ENCODE peak calls at places on chromosomes 11 and 22, in seven cellular contexts. One of them, this sample, is unnamed.

GRCh38 chr11:46560300-46561025 is 33.4 kb downstream of the AMBRA1 start:
- DNase-seq in spleen: no peak
- DNase-seq in adrenal gland: no peak
- DNase-seq in suprapubic skin: no peak
- DNase-seq in lower leg skin: no peak
- DNase-seq in sigmoid colon: no peak
- DNase-seq in tibial nerve: no peak
- DNase-seq in this sample: no peak

GRCh38 chr22:46490538-46490937 is 46.9 kb downstream of the CELSR1 start:
- DNase-seq in spleen: no peak
- DNase-seq in tibial nerve: no peak
- DNase-seq in lower leg skin: no peak
- DNase-seq in sigmoid colon: no peak
- DNase-seq in adrenal gland: no peak
- DNase-seq in suprapubic skin: no peak
- DNase-seq in this sample: no peak

GRCh38 chr11:66592457-66593302 is at the start of the genes CCDC87 and CCS:
- DNase-seq in lower leg skin: peak
- DNase-seq in suprapubic skin: peak
- DNase-seq in sigmoid colon: peak
- DNase-seq in adrenal gland: peak
- DNase-seq in spleen: peak
- DNase-seq in tibial nerve: peak
- DNase-seq in this sample: peak

GRCh38 chr11:111918390-111919256 is at the start of gene C11orf52:
- DNase-seq in suprapubic skin: no peak
- DNase-seq in spleen: no peak
- DNase-seq in sigmoid colon: no peak
- DNase-seq in tibial nerve: no peak
- DNase-seq in adrenal gland: peak
- DNase-seq in lower leg skin: no peak
- DNase-seq in this sample: no peak

GRCh38 chr22:46458525-46458924 is 78.9 kb downstream of the CELSR1 start:
- DNase-seq in sigmoid colon: no peak
- DNase-seq in adrenal gland: no peak
- DNase-seq in tibial nerve: no peak
- DNase-seq in spleen: no peak
- DNase-seq in lower leg skin: no peak
- DNase-seq in suprapubic skin: no peak
- DNase-seq in this sample: no peak

GRCh38 chr22:49547751-49548239 is 279.9 kb downstream of the BRD1 start:
- DNase-seq in sigmoid colon: peak
- DNase-seq in adrenal gland: no peak
- DNase-seq in tibial nerve: no peak
- DNase-seq in suprapubic skin: peak
- DNase-seq in spleen: peak
- DNase-seq in lower leg skin: peak
- DNase-seq in this sample: no peak

GRCh38 chr11:64876226-64876750 is 2.1 kb downstream of the EHD1 start:
- DNase-seq in tibial nerve: no peak
- DNase-seq in adrenal gland: no peak
- DNase-seq in spleen: peak
- DNase-seq in sigmoid colon: no peak
- DNase-seq in suprapubic skin: no peak
- DNase-seq in lower leg skin: no peak
- DNase-seq in this sample: no peak

GRCh38 chr11:59010693-59011092 is 71.4 kb downstream of the GLYATL1 start:
- DNase-seq in tibial nerve: no peak
- DNase-seq in sigmoid colon: no peak
- DNase-seq in suprapubic skin: no peak
- DNase-seq in spleen: no peak
- DNase-seq in lower leg skin: no peak
- DNase-seq in adrenal gland: no peak
- DNase-seq in this sample: no peak

GRCh38 chr11:31817621-31818493 is 6.7 kb upstream of the PAX6 start:
- DNase-seq in suprapubic skin: no peak
- DNase-seq in spleen: peak
- DNase-seq in sigmoid colon: no peak
- DNase-seq in adrenal gland: no peak
- DNase-seq in lower leg skin: peak
- DNase-seq in tibial nerve: no peak
- DNase-seq in this sample: no peak

GRCh38 chr11:109668973-109669634 is 247.1 kb downstream of the C11orf87 start:
- DNase-seq in suprapubic skin: no peak
- DNase-seq in lower leg skin: no peak
- DNase-seq in adrenal gland: no peak
- DNase-seq in spleen: no peak
- DNase-seq in sigmoid colon: no peak
- DNase-seq in tibial nerve: no peak
- DNase-seq in this sample: no peak

GRCh38 chr22:33848251-33848650 is 72.0 kb downstream of the LARGE1 start:
- DNase-seq in sigmoid colon: no peak
- DNase-seq in lower leg skin: no peak
- DNase-seq in adrenal gland: no peak
- DNase-seq in tibial nerve: no peak
- DNase-seq in spleen: no peak
- DNase-seq in suprapubic skin: no peak
- DNase-seq in this sample: no peak
- TF ChIP-seq POLR2A in sigmoid colon: no peak
- TF ChIP-seq POLR2A in lower leg skin: no peak
- TF ChIP-seq POLR2A in adrenal gland: no peak
- TF ChIP-seq POLR2A in tibial nerve: no peak
- TF ChIP-seq POLR2A in spleen: no peak
- TF ChIP-seq POLR2A in suprapubic skin: no peak
- TF ChIP-seq POLR2A in this sample: no peak

GRCh38 chr11:44564198-44564597 is 1.3 kb upstream of the CD82 start:
- DNase-seq in spleen: no peak
- DNase-seq in sigmoid colon: no peak
- DNase-seq in tibial nerve: no peak
- DNase-seq in suprapubic skin: no peak
- DNase-seq in lower leg skin: no peak
- DNase-seq in adrenal gland: peak
- DNase-seq in this sample: no peak
- TF ChIP-seq POLR2A in spleen: no peak
- TF ChIP-seq POLR2A in sigmoid colon: no peak
- TF ChIP-seq POLR2A in tibial nerve: no peak
- TF ChIP-seq POLR2A in suprapubic skin: no peak
- TF ChIP-seq POLR2A in lower leg skin: no peak
- TF ChIP-seq POLR2A in adrenal gland: no peak
- TF ChIP-seq POLR2A in this sample: no peak

DNA sequence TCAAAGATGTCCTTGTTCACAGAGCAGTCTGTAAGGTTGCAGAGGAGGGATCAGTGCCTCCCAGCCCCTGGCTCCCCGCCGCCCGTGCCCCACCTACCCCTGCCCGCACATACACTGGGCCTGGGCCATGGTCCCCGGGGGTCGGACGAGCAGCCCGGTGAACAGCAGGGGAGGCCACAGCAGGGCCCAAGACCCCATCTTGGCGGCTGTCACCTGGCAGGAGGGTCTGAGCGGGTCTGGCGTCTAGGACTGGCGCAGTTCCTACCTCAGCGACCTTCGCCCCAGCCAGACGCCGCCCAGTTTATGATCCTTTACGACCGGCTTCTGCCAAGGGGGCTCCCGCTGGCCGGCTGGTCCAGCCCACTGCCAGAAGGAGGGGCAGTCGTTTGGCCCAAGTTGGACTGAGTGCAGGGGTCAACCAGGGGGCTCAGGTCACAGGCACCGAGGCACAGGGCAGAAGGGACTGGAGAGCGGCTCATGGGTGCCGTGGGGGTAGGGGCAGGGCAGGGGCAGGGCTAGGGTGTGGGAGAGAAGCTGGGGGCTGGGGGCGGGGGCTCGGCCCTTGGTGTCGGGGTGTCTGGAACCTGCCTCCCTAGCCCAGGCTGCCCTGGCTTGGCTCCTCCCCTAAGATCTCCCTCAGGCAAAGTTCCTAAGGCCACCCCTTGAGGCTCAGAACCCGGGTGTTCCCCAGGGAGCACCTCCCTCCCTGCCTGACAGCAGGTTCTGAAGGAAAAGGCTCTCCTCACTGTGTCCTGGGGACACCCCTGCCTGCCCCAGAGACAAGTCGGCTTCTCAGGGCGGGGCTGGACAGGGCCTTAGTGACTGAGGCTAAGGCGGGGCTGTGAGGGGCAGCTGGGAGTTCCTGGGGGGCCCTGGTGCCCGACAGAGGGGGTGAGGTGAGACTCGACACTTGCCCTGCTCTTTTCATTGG is at the start of gene CDHR5:
- DNase-seq in lower leg skin: no peak
- DNase-seq in suprapubic skin: no peak
- DNase-seq in sigmoid colon: no peak
- DNase-seq in tibial nerve: no peak
- DNase-seq in adrenal gland: no peak
- DNase-seq in spleen: peak
- DNase-seq in this sample: no peak
- TF ChIP-seq POLR2A in lower leg skin: no peak
- TF ChIP-seq POLR2A in suprapubic skin: no peak
- TF ChIP-seq POLR2A in sigmoid colon: peak
- TF ChIP-seq POLR2A in tibial nerve: no peak
- TF ChIP-seq POLR2A in adrenal gland: no peak
- TF ChIP-seq POLR2A in spleen: no peak
- TF ChIP-seq POLR2A in this sample: no peak

GRCh38 chr11:114295676-114296081 is 520 bp upstream of the NNMT start:
- DNase-seq in suprapubic skin: no peak
- DNase-seq in adrenal gland: no peak
- DNase-seq in sigmoid colon: no peak
- DNase-seq in lower leg skin: peak
- DNase-seq in tibial nerve: no peak
- DNase-seq in spleen: no peak
- DNase-seq in this sample: no peak
- TF ChIP-seq POLR2A in suprapubic skin: no peak
- TF ChIP-seq POLR2A in adrenal gland: no peak
- TF ChIP-seq POLR2A in sigmoid colon: no peak
- TF ChIP-seq POLR2A in lower leg skin: no peak
- TF ChIP-seq POLR2A in tibial nerve: no peak
- TF ChIP-seq POLR2A in spleen: no peak
- TF ChIP-seq POLR2A in this sample: no peak

GRCh38 chr22:29224859-29225410 is 19.2 kb downstream of the EMID1 start:
- DNase-seq in adrenal gland: no peak
- DNase-seq in spleen: peak
- DNase-seq in lower leg skin: peak
- DNase-seq in suprapubic skin: no peak
- DNase-seq in sigmoid colon: peak
- DNase-seq in tibial nerve: no peak
- DNase-seq in this sample: no peak

GRCh38 chr22:29226246-29226981 is 20.7 kb downstream of the EMID1 start:
- DNase-seq in suprapubic skin: no peak
- DNase-seq in adrenal gland: no peak
- DNase-seq in sigmoid colon: peak
- DNase-seq in lower leg skin: peak
- DNase-seq in spleen: peak
- DNase-seq in tibial nerve: no peak
- DNase-seq in this sample: no peak

GRCh38 chr22:29219881-29220670 is 14.4 kb downstream of the EMID1 start:
- DNase-seq in lower leg skin: peak
- DNase-seq in spleen: peak
- DNase-seq in tibial nerve: no peak
- DNase-seq in suprapubic skin: no peak
- DNase-seq in adrenal gland: no peak
- DNase-seq in sigmoid colon: peak
- DNase-seq in this sample: no peak

GRCh38 chr22:29224121-29224858 is 18.6 kb downstream of the EMID1 start:
- DNase-seq in tibial nerve: no peak
- DNase-seq in sigmoid colon: peak
- DNase-seq in lower leg skin: peak
- DNase-seq in suprapubic skin: no peak
- DNase-seq in spleen: peak
- DNase-seq in adrenal gland: no peak
- DNase-seq in this sample: no peak

DNA sequence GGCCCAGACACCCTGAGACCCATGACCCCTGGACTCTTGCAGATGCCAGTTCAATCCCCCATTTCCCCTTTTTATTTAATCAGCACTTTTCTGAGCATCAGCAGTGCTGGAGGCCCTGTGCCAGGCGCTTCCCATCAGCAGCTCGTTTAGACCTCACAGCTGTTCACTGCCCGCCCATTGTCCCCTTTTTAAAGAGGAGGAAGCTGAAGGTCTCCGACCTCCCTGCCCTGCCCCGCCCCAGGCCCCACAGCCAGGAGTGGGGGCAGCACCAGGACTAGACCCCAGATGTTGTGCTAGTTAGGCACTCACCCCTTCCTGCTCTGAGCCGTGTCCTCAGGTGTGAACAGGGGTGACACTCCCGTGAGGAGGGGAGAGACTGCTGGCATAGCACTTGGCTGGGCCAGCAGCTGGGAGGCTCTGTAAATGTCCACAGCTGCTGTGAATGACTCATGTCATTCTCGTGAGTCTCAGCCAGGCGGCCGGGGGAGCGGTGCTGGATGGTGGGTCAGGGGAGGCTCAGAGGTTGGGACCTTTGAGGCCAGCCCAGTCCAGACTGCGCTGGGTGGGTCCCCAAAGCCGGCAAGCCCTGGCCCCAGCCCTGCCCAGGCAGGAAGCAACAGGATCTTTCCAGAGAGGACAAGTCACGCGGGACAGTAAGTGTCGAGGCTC is 19.9 kb downstream of the EMID1 start:
- DNase-seq in lower leg skin: peak
- DNase-seq in spleen: peak
- DNase-seq in tibial nerve: peak
- DNase-seq in sigmoid colon: peak
- DNase-seq in adrenal gland: peak
- DNase-seq in suprapubic skin: no peak
- DNase-seq in this sample: no peak
- TF ChIP-seq POLR2A in lower leg skin: no peak
- TF ChIP-seq POLR2A in spleen: no peak
- TF ChIP-seq POLR2A in tibial nerve: no peak
- TF ChIP-seq POLR2A in sigmoid colon: no peak
- TF ChIP-seq POLR2A in adrenal gland: no peak
- TF ChIP-seq POLR2A in suprapubic skin: no peak
- TF ChIP-seq POLR2A in this sample: no peak

This sample was measured in vagina.